ENCODE peak calls at places on chromosome 17, in eight cellular contexts. L is GM23248; O is adrenal gland; W is naive thymus-derived CD4-positive, alpha-beta T cell; A is CD8-positive, alpha-beta T cell; X is K562; D is kidney; Y is MM.1S. J is an unnamed sample. For H3K9me3, the result is how much of the 10 kb centered on the place peaks cover.

GRCh38 chr17:59856859-59857794 is 35.6 kb downstream of the TUBD1 start:
- DNase-seq in L (no peak), O (no peak), W (no peak), A (no peak), X (no peak), D (no peak), Y (no peak), J (no peak)

GRCh38 chr17:35743911-35744328 is 9.1 kb downstream of the GAS2L2 start:
- DNase-seq in L (peak), O (peak), W (no peak), A (no peak), X (peak), D (peak), Y (no peak), J (peak)

GRCh38 chr17:45972531-45972930 is 26.5 kb upstream of the STH start:
- DNase-seq in L (no peak), O (no peak), W (no peak), A (no peak), X (no peak), D (peak), Y (no peak), J (no peak)

GRCh38 chr17:59401274-59401673 is 69.8 kb downstream of the YPEL2 start:
- DNase-seq in L (no peak), O (no peak), W (no peak), A (no peak), X (no peak), D (no peak), Y (no peak), J (no peak)

GRCh38 chr17:39626171-39626670 is 531 bp upstream of the PPP1R1B start:
- DNase-seq in L (no peak), O (no peak), W (no peak), A (no peak), X (peak), D (no peak), Y (no peak), J (no peak)

GRCh38 chr17:60165976-60166375 is 16.2 kb downstream of the CA4 start:
- DNase-seq in L (no peak), O (no peak), W (no peak), A (no peak), X (peak), D (no peak), Y (peak), J (peak)

GRCh38 chr17:61495161-61495857 is 43.1 kb downstream of the TBX4 start:
- DNase-seq in L (peak), O (peak), W (no peak), A (no peak), X (no peak), D (no peak), Y (no peak), J (peak)

GRCh38 chr17:265726-266125 is 84.3 kb upstream of the DOC2B start:
- DNase-seq in L (no peak), O (peak), W (no peak), A (peak), X (no peak), D (peak), Y (no peak), J (no peak)

GRCh38 chr17:444879-445454 is 92.4 kb upstream of the RPH3AL start:
- DNase-seq in L (no peak), O (no peak), W (no peak), A (no peak), X (no peak), D (no peak), Y (no peak), J (no peak)

GRCh38 chr17:41530062-41531048 is 2.2 kb upstream of the KRT19 start:
- DNase-seq in L (peak), O (peak), W (no peak), A (no peak), X (peak), D (peak), Y (no peak), J (no peak)

GRCh38 chr17:78991017-78991783 is 11.5 kb upstream of the LGALS3BP start:
- DNase-seq in L (no peak), O (peak), W (no peak), A (no peak), X (no peak), D (no peak), Y (no peak), J (no peak)

GRCh38 chr17:7843536-7844291 is 9.7 kb downstream of the KDM6B start:
- DNase-seq in L (peak), O (peak), W (peak), A (peak), X (peak), D (peak), Y (peak), J (peak)

GRCh38 chr17:41974658-41975057 is 8.1 kb downstream of the CNP start:
- DNase-seq in L (no peak), O (no peak), W (no peak), A (no peak), X (no peak), D (no peak), Y (no peak), J (no peak)

GRCh38 chr17:62692721-62693431 is 65.4 kb downstream of the MRC2 start:
- DNase-seq in L (peak), O (no peak), W (no peak), A (no peak), X (peak), D (no peak), Y (no peak), J (peak)

GRCh38 chr17:63525190-63525946 is 2.2 kb downstream of the KCNH6 start:
- DNase-seq in L (no peak), O (no peak), W (no peak), A (no peak), X (no peak), D (no peak), Y (no peak), J (no peak)

GRCh38 chr17:7561028-7561575 is 617 bp upstream of the SENP3 start:
- DNase-seq in L (peak), O (peak), W (peak), A (peak), X (peak), D (peak), Y (peak), J (peak)

GRCh38 chr17:22300177-22300576 is 607.9 kb downstream of the KCNJ18 start:
- DNase-seq in L (no peak), O (no peak), W (no peak), A (no peak), X (no peak), D (no peak), Y (no peak), J (no peak)
- H3K9me3 ChIP-seq in L (under half), O (under half), W (under half), A (under half), X (under half), D (under half), Y (under half), J (under half)

DNA sequence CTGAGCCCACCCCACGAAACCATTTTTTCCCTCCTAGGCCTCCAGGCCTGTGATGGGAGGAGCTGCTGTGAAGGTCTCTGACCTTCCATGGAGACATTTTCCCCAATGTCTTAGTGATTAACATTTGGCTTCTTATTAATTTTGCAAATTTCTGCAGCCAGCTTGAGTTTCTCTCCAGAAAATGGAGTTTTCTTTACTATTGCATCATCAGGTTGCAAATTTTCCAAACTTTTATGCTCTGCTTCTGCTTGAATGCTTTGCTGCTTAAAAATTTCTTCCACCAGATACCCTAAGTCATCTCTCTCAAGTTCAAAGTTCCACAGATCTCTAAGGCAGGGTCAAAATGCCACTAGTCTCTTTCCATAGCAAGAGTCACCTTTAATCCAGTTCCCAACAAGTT is 12.9 kb upstream of the MYH4 start:
- DNase-seq in L (no peak), O (no peak), W (no peak), A (no peak), X (no peak), D (no peak), Y (no peak), J (no peak)
- H3K9me3 ChIP-seq in L (under half), O (under half), W (under half), A (under half), X (under half), D (under half), Y (under half), J (under half)

GRCh38 chr17:77173104-77173503 is 32.3 kb downstream of the SEC14L1 start:
- DNase-seq in L (no peak), O (no peak), W (no peak), A (no peak), X (no peak), D (no peak), Y (no peak), J (no peak)
- H3K9me3 ChIP-seq in L (under half), O (under half), W (under half), A (under half), X (under half), D (under half), Y (under half), J (under half)

DNA sequence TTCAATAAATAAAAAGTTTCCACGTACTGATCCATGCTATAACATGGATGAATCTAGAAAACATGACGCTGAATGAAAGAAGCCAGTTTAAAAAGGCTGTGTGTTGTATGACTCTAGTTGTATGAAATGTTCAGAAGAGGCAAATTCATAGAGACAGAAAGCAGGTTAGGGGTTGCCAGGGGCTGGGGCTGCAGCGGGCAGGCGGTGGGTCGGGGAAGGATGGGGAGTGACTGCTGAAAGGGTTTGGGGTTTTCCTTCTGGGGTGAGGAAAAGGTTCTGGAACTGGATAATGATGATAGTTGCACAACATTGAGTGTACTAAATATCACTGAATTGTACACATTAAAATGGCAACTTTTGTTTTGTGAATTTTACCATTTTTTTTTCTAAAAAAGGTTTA is 36.3 kb downstream of the NOL11 start:
- DNase-seq in L (no peak), O (no peak), W (no peak), A (no peak), X (no peak), D (no peak), Y (no peak), J (no peak)
- H3K9me3 ChIP-seq in L (under half), O (under half), W (under half), A (under half), X (under half), D (under half), Y (under half), J (under half)

GRCh38 chr17:27106982-27107360 is 186.9 kb upstream of the WSB1 start:
- DNase-seq in L (no peak), O (no peak), W (no peak), A (no peak), X (no peak), D (no peak), Y (no peak), J (no peak)

GRCh38 chr17:27105636-27106035 is 188.3 kb upstream of the WSB1 start:
- DNase-seq in L (no peak), O (no peak), W (no peak), A (no peak), X (no peak), D (no peak), Y (no peak), J (no peak)

GRCh38 chr17:27109346-27109745 is 184.6 kb upstream of the WSB1 start:
- DNase-seq in L (no peak), O (no peak), W (no peak), A (no peak), X (no peak), D (no peak), Y (no peak), J (no peak)

DNA sequence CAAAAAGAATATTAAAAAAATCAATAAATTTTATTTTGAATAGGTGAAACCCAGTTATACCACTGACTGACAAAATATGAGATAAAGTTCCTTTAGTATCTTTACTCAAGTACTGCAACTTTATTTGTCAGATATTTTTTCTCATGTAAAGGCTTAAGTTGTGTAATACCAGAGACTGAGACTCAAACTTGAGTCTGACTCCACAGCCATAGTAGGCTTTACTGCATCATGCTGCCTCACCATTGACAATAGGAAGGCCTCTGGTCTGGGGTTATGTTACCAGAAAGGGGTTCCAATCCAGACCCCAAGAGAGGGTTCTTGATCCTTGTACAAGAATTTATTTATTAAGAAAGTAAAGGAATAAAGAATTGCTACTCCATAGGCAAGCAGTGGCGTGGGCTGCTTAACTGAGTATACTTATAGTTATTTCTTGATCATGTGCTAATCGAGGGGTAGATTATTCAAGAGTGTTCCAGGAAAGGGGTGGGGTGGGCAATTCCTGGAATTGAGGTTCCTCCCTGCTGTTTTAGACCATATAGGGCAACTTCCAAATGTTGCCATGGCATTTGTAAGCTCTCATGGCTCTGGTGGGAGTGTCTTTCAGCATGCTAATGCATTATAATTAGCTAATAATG is 187.4 kb upstream of the WSB1 start:
- DNase-seq in L (no peak), O (no peak), W (no peak), A (no peak), X (no peak), D (no peak), Y (no peak), J (no peak)
- H3K9me3 ChIP-seq in L (under half), O (under half), W (under half), A (under half), X (under half), D (under half), Y (under half), J (under half)

DNA sequence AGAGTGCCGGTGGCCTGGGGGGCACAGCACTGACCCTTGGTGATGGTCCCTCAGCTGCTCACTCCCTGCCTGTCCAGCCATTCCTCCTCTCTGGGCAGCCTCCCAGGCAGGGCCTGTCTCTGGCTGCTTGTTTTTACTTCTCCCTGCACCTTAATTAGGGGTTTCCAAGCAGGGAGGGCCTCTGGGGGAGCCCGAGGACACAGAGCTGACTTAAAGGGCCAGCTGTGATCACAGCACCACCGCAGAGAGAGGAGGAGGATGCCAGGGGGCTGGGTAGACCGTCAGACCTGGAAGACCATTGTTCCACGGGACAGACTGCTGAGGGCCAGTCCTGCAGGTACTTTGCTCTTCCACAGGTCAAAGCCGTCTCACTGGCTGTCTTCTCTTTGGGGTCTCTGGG is 1.2 kb upstream of the DPH1 start:
- DNase-seq in L (no peak), O (no peak), W (no peak), A (no peak), X (no peak), D (no peak), Y (no peak), J (no peak)
- H3K9me3 ChIP-seq in L (under half), O (under half), W (under half), A (under half), X (under half), D (under half), Y (under half), J (under half)

GRCh38 chr17:22142091-22142490 is 449.8 kb downstream of the KCNJ18 start:
- DNase-seq in L (no peak), O (no peak), W (no peak), A (no peak), X (no peak), D (peak), Y (no peak), J (no peak)

GRCh38 chr17:22138861-22139469 is 446.6 kb downstream of the KCNJ18 start:
- DNase-seq in L (no peak), O (no peak), W (no peak), A (no peak), X (no peak), D (no peak), Y (peak), J (no peak)
- H3K9me3 ChIP-seq in L (under half), O (under half), W (under half), A (under half), X (under half), D (under half), Y (under half), J (under half)